ENCODE peak calls at places on chromosomes 13 and 19, in nine cellular contexts. K is amniotic epithelial cell; D is stimulated activated CD4-positive, alpha-beta T cell treated with anti-CD3 and anti-CD28 coated beads, Interleukin-4, amount 100 ng/mL, for 4 hours; L is MCF 10A; U is activated T-cell treated with anti-CD3 and anti-CD28 coated beads, Interleukin-2, amount 50 U/mL, for 72 hours; V is frontal cortex; N is GM23248; R is PC-9; Z is bronchial epithelial cell. H is an unnamed sample.

GRCh38 chr13:111175372-111175771 is 60.3 kb downstream of the ARHGEF7 start:
- DNase-seq in N (no peak), K (no peak), D (no peak), R (no peak), U (no peak), L (no peak), Z (no peak), V (no peak), H (no peak)

GRCh38 chr13:22561581-22561980 is 619.2 kb upstream of the SGCG start:
- DNase-seq in D (no peak), N (no peak), L (no peak), Z (peak; percentile 20), R (no peak), U (no peak), V (no peak), K (peak; percentile 3), H (no peak)

GRCh38 chr13:41289463-41289881 is 21.6 kb upstream of the NAA16 start:
- DNase-seq in Z (no peak), U (no peak), R (no peak), K (no peak), N (no peak), V (no peak), D (no peak), L (no peak), H (no peak)

GRCh38 chr13:28327761-28328607 is 166.9 kb downstream of the FLT1 start:
- DNase-seq in U (no peak), V (no peak), K (no peak), Z (no peak), D (no peak), R (no peak), N (peak; percentile 54), L (no peak), H (peak; percentile 91)

GRCh38 chr13:102584423-102584822 is 12.4 kb upstream of the TPP2 start:
- DNase-seq in L (no peak), D (no peak), Z (no peak), U (no peak), V (no peak), N (no peak), K (no peak), R (no peak), H (no peak)

GRCh38 chr13:44874886-44875630 is 114.2 kb downstream of the NUFIP1 start:
- DNase-seq in K (no peak), U (no peak), R (no peak), L (no peak), Z (no peak), N (peak; percentile 18), D (no peak), V (no peak), H (no peak)

GRCh38 chr13:77230560-77230959 is 96.3 kb downstream of the MYCBP2 start:
- DNase-seq in L (no peak), U (no peak), V (no peak), R (no peak), Z (no peak), N (no peak), D (no peak), K (no peak), H (no peak)

GRCh38 chr13:57063007-57063406 is 77.7 kb upstream of the PRR20A start:
- DNase-seq in L (no peak), K (no peak), D (no peak), N (no peak), V (no peak), R (no peak), U (no peak), Z (no peak), H (peak; percentile 25)

GRCh38 chr13:26300140-26300539 is 46.2 kb downstream of the CDK8 start:
- DNase-seq in R (no peak), K (peak; percentile 69), D (peak; percentile 3), U (no peak), Z (peak; percentile 80), L (peak; percentile 52), N (peak; percentile 92), V (no peak), H (no peak)

GRCh38 chr19:37519890-37520289 is 13.2 kb downstream of the ZNF793 start:
- DNase-seq in L (no peak), Z (peak; percentile 53), D (no peak), V (no peak), K (peak; percentile 82), U (no peak), N (no peak), R (peak; percentile 46), H (peak; percentile 86)

GRCh38 chr19:43618921-43619261 is 538 bp downstream of the ZNF428 start:
- DNase-seq in D (peak; percentile 37), K (peak; percentile 22), U (peak; percentile 50), L (no peak), V (peak; percentile 55), R (no peak), N (peak; percentile 68), Z (no peak), H (no peak)

GRCh38 chr19:10404888-10405808 is 1.8 kb upstream of the CDC37 start:
- DNase-seq in R (no peak), V (peak; percentile 15), L (no peak), N (peak; percentile 46), D (peak; percentile 43), Z (no peak), K (no peak), U (peak; percentile 71), H (no peak)

GRCh38 chr13:113489549-113490495 is 689 bp downstream of the DCUN1D2 start:
- DNase-seq in L (peak; percentile 24), V (peak; percentile 51), N (peak; percentile 79), U (peak; percentile 48), D (peak; percentile 32), K (peak; percentile 54), R (no peak), Z (peak; percentile 26), H (peak; percentile 68)

GRCh38 chr19:28289294-28290063 is 923.5 kb downstream of the UQCRFS1 start:
- DNase-seq in Z (peak; percentile 1), K (no peak), U (no peak), R (no peak), N (peak; percentile 89), D (no peak), L (no peak), V (peak; percentile 55), H (peak; percentile 44)

GRCh38 chr13:70391678-70392077 is 283.4 kb upstream of the KLHL1 start:
- DNase-seq in L (no peak), D (no peak), Z (peak; percentile 8), V (no peak), U (no peak), N (no peak), K (no peak), R (no peak), H (no peak)

GRCh38 chr19:54587026-54587425 is 6.4 kb upstream of the LILRA1 start:
- DNase-seq in N (no peak), K (no peak), R (no peak), U (no peak), L (no peak), D (no peak), Z (no peak), V (no peak), H (no peak)

GRCh38 chr19:34317311-34317927 is 47.6 kb upstream of the GPI start:
- DNase-seq in D (no peak), N (peak; percentile 47), Z (peak; percentile 27), L (no peak), U (no peak), R (peak; percentile 65), V (no peak), K (peak; percentile 53), H (peak; percentile 20)

GRCh38 chr13:40181203-40181845 is 485.1 kb downstream of the FOXO1 start:
- DNase-seq in R (peak; percentile 40), V (no peak), K (peak; percentile 99), Z (peak; percentile 89), L (peak; percentile 60), D (no peak), U (no peak), N (peak; percentile 61), H (no peak)

H was measured in ELF-1.